ENCODE peak calls at places on chromosome X, in eight cellular contexts. O is aorta; W is stimulated activated CD4-positive, alpha-beta T cell treated with anti-CD3 and anti-CD28 coated beads, Interleukin-2, amount 100 ng/mL, for 48 hours; V is effector CD4-positive, alpha-beta T cell; S is HCEC 1CT; Q is activated CD4-positive, alpha-beta T cell treated with anti-CD3 and anti-CD28 coated beads, Interleukin-2, amount 50 U/mL, for 24 hours; D is ACHN; H is BE2C. K is an unnamed sample.
A peak's percentile ranks its signal among the peaks of the same experiment; 100 is the strongest.

GRCh38 chrX:71996826-71997225 is 86.2 kb downstream of the NHSL2 start:
- DNase-seq in O (no peak), W (no peak), S (no peak), V (no peak), Q (no peak), D (no peak), H (no peak), K (no peak)

GRCh38 chrX:140504371-140505324 is at the start of gene SOX3:
- DNase-seq in D (no peak), S (no peak), W (no peak), H (no peak), V (no peak), Q (no peak), O (no peak), K (no peak)

GRCh38 chrX:133056341-133056740 is 40.6 kb downstream of the USP26 start:
- DNase-seq in W (no peak), V (no peak), H (no peak), Q (no peak), S (no peak), D (no peak), O (no peak), K (no peak)

GRCh38 chrX:66601522-66601921 is 37.4 kb downstream of the EDA2R start:
- DNase-seq in H (no peak), D (no peak), O (no peak), V (no peak), S (no peak), W (no peak), Q (no peak), K (no peak)

GRCh38 chrX:15963858-15964257 is 109.2 kb upstream of the AP1S2 start:
- DNase-seq in W (no peak), V (no peak), D (no peak), O (no peak), H (no peak), S (no peak), Q (no peak), K (no peak)

GRCh38 chrX:82973641-82974040 is 534.4 kb upstream of the POU3F4 start:
- DNase-seq in D (no peak), Q (no peak), W (no peak), V (no peak), S (no peak), O (no peak), H (no peak), K (no peak)

GRCh38 chrX:135437867-135438733 is 16.4 kb downstream of the SMIM10L2A start:
- DNase-seq in O (no peak), S (no peak), D (no peak), W (no peak), Q (no peak), H (no peak), V (no peak), K (no peak)

GRCh38 chrX:112654871-112655270 is 24.9 kb downstream of the LHFPL1 start:
- DNase-seq in O (no peak), D (no peak), S (peak; percentile 59), Q (no peak), H (no peak), V (no peak), W (no peak), K (no peak)

GRCh38 chrX:148020329-148020728 is 39.2 kb downstream of the FMR1NB start:
- DNase-seq in H (no peak), Q (no peak), O (no peak), D (no peak), S (no peak), W (no peak), V (no peak), K (no peak)

GRCh38 chrX:13159886-13160285 is 115.5 kb upstream of the FAM9C start:
- DNase-seq in Q (no peak), V (no peak), S (no peak), H (no peak), W (no peak), D (no peak), O (no peak), K (no peak)

GRCh38 chrX:74535211-74535621 is 79.2 kb downstream of the RLIM start:
- DNase-seq in D (peak; percentile 30), S (peak; percentile 56), Q (no peak), O (no peak), V (no peak), H (peak; percentile 8), W (no peak), K (no peak)

K was measured in T-helper 1 cell.